ENCODE peak calls at places on chromosomes 11 and 22, in four cellular contexts. One of them, this sample, is unnamed.

GRCh38 chr11:2287102-2287501 is 14.6 kb downstream of the C11orf21 start:
- DNase-seq in GM23338: no peak
- DNase-seq in fibroblast of lung: no peak
- DNase-seq in PC-9: no peak
- DNase-seq in this sample: no peak

GRCh38 chr11:27347361-27347760 is 15.7 kb downstream of the CCDC34 start:
- DNase-seq in GM23338: peak; percentile 17
- DNase-seq in fibroblast of lung: no peak
- DNase-seq in PC-9: no peak
- DNase-seq in this sample: no peak

GRCh38 chr22:20577549-20577975 is 70.2 kb downstream of the MED15 start:
- DNase-seq in GM23338: no peak
- DNase-seq in fibroblast of lung: no peak
- DNase-seq in PC-9: no peak
- DNase-seq in this sample: peak; percentile 55

GRCh38 chr22:25114369-25115362 is 85.0 kb upstream of the CRYBB3 start:
- DNase-seq in GM23338: no peak
- DNase-seq in fibroblast of lung: no peak
- DNase-seq in PC-9: no peak
- DNase-seq in this sample: no peak

GRCh38 chr11:2272946-2273280 is 2.5 kb upstream of the ASCL2 start:
- DNase-seq in GM23338: no peak
- DNase-seq in fibroblast of lung: no peak
- DNase-seq in PC-9: no peak
- DNase-seq in this sample: no peak

GRCh38 chr22:32334640-32335365 is 22.9 kb upstream of the RFPL3 start:
- DNase-seq in GM23338: no peak
- DNase-seq in fibroblast of lung: peak; percentile 20
- DNase-seq in PC-9: no peak
- DNase-seq in this sample: no peak

GRCh38 chr11:116122697-116123472 is 618.7 kb upstream of the CADM1 start:
- DNase-seq in GM23338: no peak
- DNase-seq in fibroblast of lung: no peak
- DNase-seq in PC-9: no peak
- DNase-seq in this sample: peak; percentile 3

GRCh38 chr11:103327721-103328120 is 218.5 kb downstream of the DYNC2H1 start:
- DNase-seq in GM23338: no peak
- DNase-seq in fibroblast of lung: peak; percentile 16
- DNase-seq in PC-9: no peak
- DNase-seq in this sample: no peak

GRCh38 chr11:97022942-97023341 is 633.1 kb downstream of the JRKL start:
- DNase-seq in GM23338: no peak
- DNase-seq in fibroblast of lung: no peak
- DNase-seq in PC-9: no peak
- DNase-seq in this sample: no peak

GRCh38 chr11:125070699-125071254 is 7.7 kb downstream of the SLC37A2 start:
- DNase-seq in GM23338: no peak
- DNase-seq in fibroblast of lung: peak; percentile 60
- DNase-seq in PC-9: peak; percentile 86
- DNase-seq in this sample: peak; percentile 64

GRCh38 chr22:39598017-39598965 is 27.7 kb downstream of the CACNA1I start:
- DNase-seq in GM23338: peak; percentile 97
- DNase-seq in fibroblast of lung: no peak
- DNase-seq in PC-9: peak; percentile 73
- DNase-seq in this sample: peak; percentile 92

GRCh38 chr11:86955111-86955673 is at the start of gene FZD4:
- DNase-seq in GM23338: peak; percentile 95
- DNase-seq in fibroblast of lung: peak; percentile 88
- DNase-seq in PC-9: peak; percentile 76
- DNase-seq in this sample: peak; percentile 87

GRCh38 chr11:8373519-8374432 is 110.1 kb upstream of the LMO1 start:
- DNase-seq in GM23338: no peak
- DNase-seq in fibroblast of lung: no peak
- DNase-seq in PC-9: no peak
- DNase-seq in this sample: no peak

GRCh38 chr11:32012066-32012465 is 78.8 kb upstream of the RCN1 start:
- DNase-seq in GM23338: no peak
- DNase-seq in fibroblast of lung: no peak
- DNase-seq in PC-9: no peak
- DNase-seq in this sample: no peak

GRCh38 chr11:134022748-134023147 is 46.1 kb upstream of the JAM3 start:
- DNase-seq in GM23338: no peak
- DNase-seq in fibroblast of lung: no peak
- DNase-seq in PC-9: no peak
- DNase-seq in this sample: no peak

GRCh38 chr11:132844956-132845355 is 687.3 kb downstream of the OPCML start:
- DNase-seq in GM23338: no peak
- DNase-seq in fibroblast of lung: peak; percentile 98
- DNase-seq in PC-9: no peak
- DNase-seq in this sample: no peak

GRCh38 chr22:46336119-46337078 is 885 bp downstream of the TRMU start:
- DNase-seq in GM23338: peak; percentile 41
- DNase-seq in fibroblast of lung: peak; percentile 23
- DNase-seq in PC-9: no peak
- DNase-seq in this sample: peak; percentile 43

GRCh38 chr11:2747236-2748015 is 47.6 kb upstream of the KCNQ1OT1 start:
- DNase-seq in GM23338: no peak
- DNase-seq in fibroblast of lung: no peak
- DNase-seq in PC-9: no peak
- DNase-seq in this sample: no peak

GRCh38 chr11:113840932-113841664 is 34.3 kb downstream of the USP28 start:
- DNase-seq in GM23338: no peak
- DNase-seq in fibroblast of lung: no peak
- DNase-seq in PC-9: no peak
- DNase-seq in this sample: no peak

GRCh38 chr22:49724030-49724892 is 103.4 kb downstream of the BRD1 start:
- DNase-seq in GM23338: no peak
- DNase-seq in fibroblast of lung: no peak
- DNase-seq in PC-9: no peak
- DNase-seq in this sample: no peak

GRCh38 chr22:36022162-36022561 is 6.5 kb downstream of the RBFOX2 start:
- DNase-seq in GM23338: no peak
- DNase-seq in fibroblast of lung: peak; percentile 70
- DNase-seq in PC-9: no peak
- DNase-seq in this sample: no peak

GRCh38 chr11:66467034-66467659 is 442 bp downstream of the PELI3 start:
- DNase-seq in GM23338: peak; percentile 64
- DNase-seq in fibroblast of lung: peak; percentile 27
- DNase-seq in PC-9: no peak
- DNase-seq in this sample: peak; percentile 30

GRCh38 chr22:41813726-41814410 is 13.4 kb downstream of the CCDC134 start:
- DNase-seq in GM23338: no peak
- DNase-seq in fibroblast of lung: no peak
- DNase-seq in PC-9: no peak
- DNase-seq in this sample: no peak

GRCh38 chr11:112453601-112454577 is 193.2 kb upstream of the PLET1 start:
- DNase-seq in GM23338: peak; percentile 78
- DNase-seq in fibroblast of lung: peak; percentile 9
- DNase-seq in PC-9: no peak
- DNase-seq in this sample: peak; percentile 50

GRCh38 chr11:129766858-129767604 is 48.6 kb upstream of the TMEM45B start:
- DNase-seq in GM23338: peak; percentile 80
- DNase-seq in fibroblast of lung: peak; percentile 29
- DNase-seq in PC-9: no peak
- DNase-seq in this sample: peak; percentile 44

GRCh38 chr22:42920101-42920820 is 63.2 kb upstream of the ARFGAP3 start:
- DNase-seq in GM23338: no peak
- DNase-seq in fibroblast of lung: peak; percentile 64
- DNase-seq in PC-9: peak; percentile 53
- DNase-seq in this sample: no peak

GRCh38 chr22:34847072-34847471 is 218.9 kb upstream of the ISX start:
- DNase-seq in GM23338: no peak
- DNase-seq in fibroblast of lung: peak; percentile 47
- DNase-seq in PC-9: no peak
- DNase-seq in this sample: no peak

GRCh38 chr11:108584973-108585372 is 8.6 kb downstream of the EXPH5 start:
- DNase-seq in GM23338: no peak
- DNase-seq in fibroblast of lung: no peak
- DNase-seq in PC-9: peak; percentile 65
- DNase-seq in this sample: no peak

GRCh38 chr22:48083502-48083901 is 1321.1 kb downstream of the TBC1D22A start:
- DNase-seq in GM23338: no peak
- DNase-seq in fibroblast of lung: no peak
- DNase-seq in PC-9: no peak
- DNase-seq in this sample: no peak

GRCh38 chr11:69352181-69352580 is 58.2 kb downstream of the MYEOV start:
- DNase-seq in GM23338: no peak
- DNase-seq in fibroblast of lung: peak; percentile 51
- DNase-seq in PC-9: no peak
- DNase-seq in this sample: peak; percentile 11

GRCh38 chr11:45052361-45052760 is 94.1 kb upstream of the PRDM11 start:
- DNase-seq in GM23338: no peak
- DNase-seq in fibroblast of lung: no peak
- DNase-seq in PC-9: no peak
- DNase-seq in this sample: no peak

GRCh38 chr22:20131593-20131855 is at the start of gene ZDHHC8:
- DNase-seq in GM23338: no peak
- DNase-seq in fibroblast of lung: peak; percentile 24
- DNase-seq in PC-9: no peak
- DNase-seq in this sample: no peak

GRCh38 chr11:112797653-112798293 is 163.4 kb upstream of the NCAM1 start:
- DNase-seq in GM23338: peak; percentile 70
- DNase-seq in fibroblast of lung: peak; percentile 40
- DNase-seq in PC-9: no peak
- DNase-seq in this sample: no peak

GRCh38 chr11:129734654-129735053 is 81.0 kb upstream of the TMEM45B start:
- DNase-seq in GM23338: no peak
- DNase-seq in fibroblast of lung: no peak
- DNase-seq in PC-9: peak; percentile 16
- DNase-seq in this sample: no peak

GRCh38 chr22:32809786-32810185 is 8.3 kb downstream of the TIMP3 start:
- DNase-seq in GM23338: no peak
- DNase-seq in fibroblast of lung: no peak
- DNase-seq in PC-9: no peak
- DNase-seq in this sample: no peak

GRCh38 chr22:40898850-40899357 is 37.0 kb upstream of the DNAJB7 start:
- DNase-seq in GM23338: peak; percentile 71
- DNase-seq in fibroblast of lung: peak; percentile 58
- DNase-seq in PC-9: peak; percentile 67
- DNase-seq in this sample: no peak

GRCh38 chr22:19822301-19823117 is 32.2 kb downstream of the GNB1L start:
- DNase-seq in GM23338: no peak
- DNase-seq in fibroblast of lung: no peak
- DNase-seq in PC-9: no peak
- DNase-seq in this sample: no peak

GRCh38 chr11:112106070-112106469 is 19.4 kb downstream of the SDHD start:
- DNase-seq in GM23338: no peak
- DNase-seq in fibroblast of lung: no peak
- DNase-seq in PC-9: no peak
- DNase-seq in this sample: no peak

GRCh38 chr11:67179892-67180490 is 60.9 kb downstream of the KDM2A start:
- DNase-seq in GM23338: no peak
- DNase-seq in fibroblast of lung: peak; percentile 69
- DNase-seq in PC-9: no peak
- DNase-seq in this sample: no peak

DNA sequence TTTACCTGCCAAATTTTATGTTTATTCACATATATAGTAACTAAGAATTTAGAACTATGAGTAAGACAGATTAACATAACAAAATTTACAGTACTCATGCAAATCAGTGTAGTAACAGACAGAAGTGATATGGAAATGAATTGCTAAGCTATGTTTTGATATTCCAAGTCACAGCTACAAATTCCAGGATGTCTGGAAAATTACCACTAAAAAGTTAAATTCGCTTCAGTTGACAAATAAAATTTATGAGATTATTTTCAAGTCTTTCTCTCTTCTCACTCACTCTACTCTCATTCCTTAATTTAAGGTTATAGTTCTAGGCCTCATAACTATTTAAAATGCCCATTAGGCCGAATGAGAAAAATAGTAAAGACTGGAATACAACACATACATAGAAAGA is 18.1 kb downstream of the XKR3 start:
- DNase-seq in GM23338: no peak
- DNase-seq in fibroblast of lung: no peak
- DNase-seq in PC-9: no peak
- DNase-seq in this sample: no peak
- H3K4me1 ChIP-seq in GM23338: peaks cover 32% of the 10 kb centered on the region
- H3K4me1 ChIP-seq in fibroblast of lung: no peaks in the 10 kb centered on the region
- H3K4me1 ChIP-seq in PC-9: no peaks in the 10 kb centered on the region
- H3K4me1 ChIP-seq in this sample: no peaks in the 10 kb centered on the region

GRCh38 chr11:46916669-46917108 is 1.7 kb downstream of the LRP4 start:
- DNase-seq in GM23338: peak; percentile 89
- DNase-seq in fibroblast of lung: peak; percentile 76
- DNase-seq in PC-9: no peak
- DNase-seq in this sample: peak; percentile 62
- TF ChIP-seq CTCF in GM23338: no peak
- TF ChIP-seq CTCF in fibroblast of lung: peak; percentile 40
- TF ChIP-seq CTCF in PC-9: no peak
- TF ChIP-seq CTCF in this sample: no peak

GRCh38 chr11:35615911-35616900 is 2.1 kb upstream of the FJX1 start:
- DNase-seq in GM23338: peak; percentile 62
- DNase-seq in fibroblast of lung: peak; percentile 59
- DNase-seq in PC-9: peak; percentile 55
- DNase-seq in this sample: no peak

GRCh38 chr11:35618497-35619029 is 303 bp downstream of the FJX1 start:
- DNase-seq in GM23338: peak; percentile 61
- DNase-seq in fibroblast of lung: peak; percentile 50
- DNase-seq in PC-9: peak; percentile 40
- DNase-seq in this sample: peak; percentile 20

GRCh38 chr11:35617687-35618496 is at the start of gene FJX1:
- DNase-seq in GM23338: peak; percentile 90
- DNase-seq in fibroblast of lung: peak; percentile 94
- DNase-seq in PC-9: peak; percentile 42
- DNase-seq in this sample: peak; percentile 21

GRCh38 chr11:35619030-35619753 is 932 bp downstream of the FJX1 start:
- DNase-seq in GM23338: peak; percentile 66
- DNase-seq in fibroblast of lung: peak; percentile 61
- DNase-seq in PC-9: peak; percentile 59
- DNase-seq in this sample: peak; percentile 18

GRCh38 chr11:35617316-35617686 is 959 bp upstream of the FJX1 start:
- DNase-seq in GM23338: no peak
- DNase-seq in fibroblast of lung: no peak
- DNase-seq in PC-9: no peak
- DNase-seq in this sample: no peak
- H3K4me3 ChIP-seq in GM23338: peak overlapping the region; percentile 65
- H3K4me3 ChIP-seq in fibroblast of lung: no peak overlapping the region
- H3K4me3 ChIP-seq in PC-9: no peak overlapping the region
- H3K4me3 ChIP-seq in this sample: no peak overlapping the region

GRCh38 chr11:120390585-120390922 is 54.3 kb downstream of the ARHGEF12 start:
- DNase-seq in GM23338: no peak
- DNase-seq in fibroblast of lung: no peak
- DNase-seq in PC-9: no peak
- DNase-seq in this sample: no peak
- H3K4me1 ChIP-seq in GM23338: peaks cover 6% of the 10 kb centered on the region
- H3K4me1 ChIP-seq in fibroblast of lung: peaks cover 5% of the 10 kb centered on the region
- H3K4me1 ChIP-seq in PC-9: peaks cover 20% of the 10 kb centered on the region
- H3K4me1 ChIP-seq in this sample: peaks cover 5% of the 10 kb centered on the region

GRCh38 chr11:58560842-58561241 is 14.8 kb downstream of the LPXN start:
- DNase-seq in GM23338: no peak
- DNase-seq in fibroblast of lung: no peak
- DNase-seq in PC-9: no peak
- DNase-seq in this sample: no peak
- TF ChIP-seq CTCF in GM23338: no peak
- TF ChIP-seq CTCF in fibroblast of lung: no peak
- TF ChIP-seq CTCF in PC-9: no peak
- TF ChIP-seq CTCF in this sample: no peak